ENCODE peak calls at places on chromosomes 7 and 10, in four cellular contexts. One of them, this sample, is unnamed.

GRCh38 chr7:157485961-157486510 is 149.2 kb downstream of the DNAJB6 start:
- DNase-seq in H1: no peak
- DNase-seq in IMR-90: no peak
- DNase-seq in H9: no peak
- DNase-seq in this sample: no peak

GRCh38 chr7:117825132-117825531 is 48.1 kb downstream of the CTTNBP2 start:
- DNase-seq in H1: no peak
- DNase-seq in IMR-90: peak
- DNase-seq in H9: no peak
- DNase-seq in this sample: no peak

GRCh38 chr10:100744980-100745881 is at the start of gene PAX2:
- DNase-seq in H1: peak
- DNase-seq in IMR-90: no peak
- DNase-seq in H9: peak
- DNase-seq in this sample: peak

GRCh38 chr7:19145429-19146201 is 394 bp upstream of the FERD3L start:
- DNase-seq in H1: peak
- DNase-seq in IMR-90: no peak
- DNase-seq in H9: peak
- DNase-seq in this sample: peak

GRCh38 chr10:62818426-62819011 is 2.4 kb upstream of the EGR2 start:
- DNase-seq in H1: no peak
- DNase-seq in IMR-90: no peak
- DNase-seq in H9: peak
- DNase-seq in this sample: peak

GRCh38 chr10:77844177-77844576 is 82.4 kb downstream of the DLG5 start:
- DNase-seq in H1: no peak
- DNase-seq in IMR-90: no peak
- DNase-seq in H9: no peak
- DNase-seq in this sample: no peak

GRCh38 chr7:96250776-96251361 is 71.0 kb downstream of the SLC25A13 start:
- DNase-seq in H1: no peak
- DNase-seq in IMR-90: no peak
- DNase-seq in H9: no peak
- DNase-seq in this sample: no peak

GRCh38 chr7:43220250-43220649 is 107.8 kb downstream of the HECW1 start:
- DNase-seq in H1: no peak
- DNase-seq in IMR-90: peak
- DNase-seq in H9: no peak
- DNase-seq in this sample: no peak

GRCh38 chr10:120732067-120732466 is 119.1 kb upstream of the WDR11 start:
- DNase-seq in H1: no peak
- DNase-seq in IMR-90: no peak
- DNase-seq in H9: no peak
- DNase-seq in this sample: no peak

GRCh38 chr10:88755753-88756152 is 4.1 kb upstream of the LIPN start:
- DNase-seq in H1: no peak
- DNase-seq in IMR-90: no peak
- DNase-seq in H9: no peak
- DNase-seq in this sample: no peak

GRCh38 chr7:158133057-158133456 is 454.6 kb downstream of the PTPRN2 start:
- DNase-seq in H1: no peak
- DNase-seq in IMR-90: no peak
- DNase-seq in H9: no peak
- DNase-seq in this sample: no peak

GRCh38 chr7:130932667-130933432 is 198.8 kb upstream of the KLF14 start:
- DNase-seq in H1: no peak
- DNase-seq in IMR-90: no peak
- DNase-seq in H9: no peak
- DNase-seq in this sample: no peak

GRCh38 chr7:111532625-111533024 is 29.7 kb downstream of the IMMP2L start:
- DNase-seq in H1: no peak
- DNase-seq in IMR-90: no peak
- DNase-seq in H9: no peak
- DNase-seq in this sample: no peak

GRCh38 chr7:155002411-155003214 is at the start of gene PAXIP1:
- DNase-seq in H1: no peak
- DNase-seq in IMR-90: peak
- DNase-seq in H9: peak
- DNase-seq in this sample: peak

GRCh38 chr7:38382627-38383026 is 109.2 kb upstream of the TARP start:
- DNase-seq in H1: no peak
- DNase-seq in IMR-90: peak
- DNase-seq in H9: no peak
- DNase-seq in this sample: no peak

DNA sequence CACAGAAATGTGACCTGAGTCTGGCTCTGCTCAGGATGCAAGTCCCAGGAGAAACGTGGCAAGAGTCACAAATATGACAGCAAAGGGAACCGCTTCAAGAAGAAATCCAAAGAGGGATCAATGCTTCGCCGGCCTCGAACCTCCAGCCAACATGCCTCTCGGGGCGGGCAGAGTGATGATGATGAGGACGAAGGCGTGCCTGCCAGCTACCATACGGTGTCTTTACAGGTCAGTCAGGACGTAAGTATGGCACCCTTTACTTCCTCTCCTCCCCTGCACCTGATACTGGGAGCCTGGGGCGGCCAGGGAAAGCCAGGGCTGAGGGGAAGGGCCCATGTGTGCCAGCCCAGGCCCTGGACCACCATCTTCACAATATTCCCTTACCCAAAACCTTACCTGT is 18.6 kb upstream of the NFKB2 start:
- DNase-seq in H1: no peak
- DNase-seq in IMR-90: no peak
- DNase-seq in H9: no peak
- DNase-seq in this sample: no peak
- H4K5ac ChIP-seq in H1: no peak
- H4K5ac ChIP-seq in IMR-90: no peak
- H4K5ac ChIP-seq in H9: no peak
- H4K5ac ChIP-seq in this sample: no peak

GRCh38 chr7:100720645-100721504 is 607 bp downstream of the EPO start:
- DNase-seq in H1: no peak
- DNase-seq in IMR-90: no peak
- DNase-seq in H9: no peak
- DNase-seq in this sample: peak
- H2BK5ac ChIP-seq in H1: no peak
- H2BK5ac ChIP-seq in IMR-90: no peak
- H2BK5ac ChIP-seq in H9: no peak
- H2BK5ac ChIP-seq in this sample: no peak

GRCh38 chr10:7717767-7718166 is 14.7 kb downstream of the ITIH2 start:
- DNase-seq in H1: no peak
- DNase-seq in IMR-90: no peak
- DNase-seq in H9: no peak
- DNase-seq in this sample: no peak
- H2AK5ac ChIP-seq in H1: no peak
- H2AK5ac ChIP-seq in IMR-90: no peak
- H2AK5ac ChIP-seq in H9: no peak
- H2AK5ac ChIP-seq in this sample: no peak

DNA sequence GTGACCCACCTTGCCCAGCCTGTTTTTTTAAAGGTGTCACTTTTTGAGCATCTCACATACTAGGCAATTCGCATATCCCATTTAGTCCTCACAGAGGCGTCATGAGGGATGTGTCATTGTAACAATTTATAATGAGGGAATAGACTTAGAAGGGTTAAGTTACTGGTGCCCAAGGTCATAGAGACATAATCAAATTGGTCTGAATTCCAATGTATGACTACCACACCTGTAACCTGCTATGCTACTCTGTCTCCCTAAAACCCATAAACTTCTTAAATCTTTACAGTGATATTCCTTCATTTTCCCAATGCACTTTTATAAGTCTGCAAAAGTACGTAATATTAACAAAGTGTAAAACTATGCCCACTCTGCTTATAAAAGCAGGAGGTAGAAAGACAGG is 7.1 kb downstream of the ZMYND11 start:
- DNase-seq in H1: no peak
- DNase-seq in IMR-90: no peak
- DNase-seq in H9: no peak
- DNase-seq in this sample: peak
- H4K5ac ChIP-seq in H1: no peak
- H4K5ac ChIP-seq in IMR-90: no peak
- H4K5ac ChIP-seq in H9: no peak
- H4K5ac ChIP-seq in this sample: no peak

GRCh38 chr10:119024882-119025281 is 4.6 kb upstream of the NANOS1 start:
- DNase-seq in H1: no peak
- DNase-seq in IMR-90: no peak
- DNase-seq in H9: no peak
- DNase-seq in this sample: peak
- H2BK5ac ChIP-seq in H1: no peak
- H2BK5ac ChIP-seq in IMR-90: no peak
- H2BK5ac ChIP-seq in H9: no peak
- H2BK5ac ChIP-seq in this sample: no peak

GRCh38 chr7:816751-817671 is 15.3 kb upstream of the SUN1 start:
- DNase-seq in H1: no peak
- DNase-seq in IMR-90: no peak
- DNase-seq in H9: no peak
- DNase-seq in this sample: peak
- H2AK5ac ChIP-seq in H1: no peak
- H2AK5ac ChIP-seq in IMR-90: peak
- H2AK5ac ChIP-seq in H9: no peak
- H2AK5ac ChIP-seq in this sample: no peak